ENCODE peak calls at places on chromosomes 12 and 14, in five cellular contexts. One of them, this sample, is unnamed.

GRCh38 chr12:69821441-69822204 is 3.4 kb upstream of the MYRFL start:
- DNase-seq in NCI-H1092 treated with DMSO at 0.1 percent for 48 hours: peak; percentile 22
- DNase-seq in stimulated activated CD4-positive, alpha-beta T cell treated with anti-CD3 and anti-CD28 coated beads, TNF-alpha, amount 100 ng/mL, for 24 hours: no peak
- DNase-seq in GM23248: peak; percentile 9
- DNase-seq in BJ: no peak
- DNase-seq in this sample: no peak

GRCh38 chr14:74475678-74476077 is 17.4 kb downstream of the NPC2 start:
- DNase-seq in NCI-H1092 treated with DMSO at 0.1 percent for 48 hours: no peak
- DNase-seq in stimulated activated CD4-positive, alpha-beta T cell treated with anti-CD3 and anti-CD28 coated beads, TNF-alpha, amount 100 ng/mL, for 24 hours: no peak
- DNase-seq in GM23248: peak; percentile 93
- DNase-seq in BJ: no peak
- DNase-seq in this sample: no peak

GRCh38 chr12:52119398-52120254 is 40.1 kb downstream of the SMIM41 start:
- DNase-seq in NCI-H1092 treated with DMSO at 0.1 percent for 48 hours: peak; percentile 66
- DNase-seq in stimulated activated CD4-positive, alpha-beta T cell treated with anti-CD3 and anti-CD28 coated beads, TNF-alpha, amount 100 ng/mL, for 24 hours: no peak
- DNase-seq in GM23248: peak; percentile 40
- DNase-seq in BJ: no peak
- DNase-seq in this sample: peak; percentile 13

GRCh38 chr14:51087024-51087423 is 7.9 kb downstream of the TRIM9 start:
- DNase-seq in NCI-H1092 treated with DMSO at 0.1 percent for 48 hours: no peak
- DNase-seq in stimulated activated CD4-positive, alpha-beta T cell treated with anti-CD3 and anti-CD28 coated beads, TNF-alpha, amount 100 ng/mL, for 24 hours: no peak
- DNase-seq in GM23248: no peak
- DNase-seq in BJ: no peak
- DNase-seq in this sample: no peak

GRCh38 chr12:38886064-38886463 is 19.3 kb downstream of the CPNE8 start:
- DNase-seq in NCI-H1092 treated with DMSO at 0.1 percent for 48 hours: no peak
- DNase-seq in stimulated activated CD4-positive, alpha-beta T cell treated with anti-CD3 and anti-CD28 coated beads, TNF-alpha, amount 100 ng/mL, for 24 hours: no peak
- DNase-seq in GM23248: peak; percentile 52
- DNase-seq in BJ: no peak
- DNase-seq in this sample: no peak

GRCh38 chr14:51546099-51546498 is 105.6 kb upstream of the FRMD6 start:
- DNase-seq in NCI-H1092 treated with DMSO at 0.1 percent for 48 hours: no peak
- DNase-seq in stimulated activated CD4-positive, alpha-beta T cell treated with anti-CD3 and anti-CD28 coated beads, TNF-alpha, amount 100 ng/mL, for 24 hours: no peak
- DNase-seq in GM23248: no peak
- DNase-seq in BJ: no peak
- DNase-seq in this sample: no peak

GRCh38 chr12:110379201-110379600 is 24.3 kb downstream of the ANAPC7 start:
- DNase-seq in NCI-H1092 treated with DMSO at 0.1 percent for 48 hours: no peak
- DNase-seq in stimulated activated CD4-positive, alpha-beta T cell treated with anti-CD3 and anti-CD28 coated beads, TNF-alpha, amount 100 ng/mL, for 24 hours: no peak
- DNase-seq in GM23248: no peak
- DNase-seq in BJ: peak; percentile 27
- DNase-seq in this sample: no peak

GRCh38 chr14:93976477-93977057 is at the start of gene ASB2:
- DNase-seq in NCI-H1092 treated with DMSO at 0.1 percent for 48 hours: no peak
- DNase-seq in stimulated activated CD4-positive, alpha-beta T cell treated with anti-CD3 and anti-CD28 coated beads, TNF-alpha, amount 100 ng/mL, for 24 hours: no peak
- DNase-seq in GM23248: no peak
- DNase-seq in BJ: no peak
- DNase-seq in this sample: no peak

GRCh38 chr12:62631531-62632520 is 165.2 kb downstream of the MON2 start:
- DNase-seq in NCI-H1092 treated with DMSO at 0.1 percent for 48 hours: peak; percentile 9
- DNase-seq in stimulated activated CD4-positive, alpha-beta T cell treated with anti-CD3 and anti-CD28 coated beads, TNF-alpha, amount 100 ng/mL, for 24 hours: no peak
- DNase-seq in GM23248: peak; percentile 90
- DNase-seq in BJ: peak; percentile 33
- DNase-seq in this sample: no peak

GRCh38 chr12:95066091-95066855 is 7.1 kb downstream of the NR2C1 start:
- DNase-seq in NCI-H1092 treated with DMSO at 0.1 percent for 48 hours: no peak
- DNase-seq in stimulated activated CD4-positive, alpha-beta T cell treated with anti-CD3 and anti-CD28 coated beads, TNF-alpha, amount 100 ng/mL, for 24 hours: no peak
- DNase-seq in GM23248: no peak
- DNase-seq in BJ: no peak
- DNase-seq in this sample: no peak

GRCh38 chr12:13628067-13628466 is 353.3 kb downstream of the GRIN2B start:
- DNase-seq in NCI-H1092 treated with DMSO at 0.1 percent for 48 hours: no peak
- DNase-seq in stimulated activated CD4-positive, alpha-beta T cell treated with anti-CD3 and anti-CD28 coated beads, TNF-alpha, amount 100 ng/mL, for 24 hours: no peak
- DNase-seq in GM23248: no peak
- DNase-seq in BJ: no peak
- DNase-seq in this sample: no peak

GRCh38 chr12:356276-356988 is 32.7 kb downstream of the KDM5A start:
- DNase-seq in NCI-H1092 treated with DMSO at 0.1 percent for 48 hours: no peak
- DNase-seq in stimulated activated CD4-positive, alpha-beta T cell treated with anti-CD3 and anti-CD28 coated beads, TNF-alpha, amount 100 ng/mL, for 24 hours: no peak
- DNase-seq in GM23248: peak; percentile 67
- DNase-seq in BJ: peak; percentile 18
- DNase-seq in this sample: no peak

GRCh38 chr14:74519316-74520074 is 25.9 kb downstream of the ISCA2 start:
- DNase-seq in NCI-H1092 treated with DMSO at 0.1 percent for 48 hours: no peak
- DNase-seq in stimulated activated CD4-positive, alpha-beta T cell treated with anti-CD3 and anti-CD28 coated beads, TNF-alpha, amount 100 ng/mL, for 24 hours: no peak
- DNase-seq in GM23248: no peak
- DNase-seq in BJ: no peak
- DNase-seq in this sample: no peak

GRCh38 chr14:60248697-60249314 is at the start of gene PPM1A:
- DNase-seq in NCI-H1092 treated with DMSO at 0.1 percent for 48 hours: peak; percentile 98
- DNase-seq in stimulated activated CD4-positive, alpha-beta T cell treated with anti-CD3 and anti-CD28 coated beads, TNF-alpha, amount 100 ng/mL, for 24 hours: peak; percentile 94
- DNase-seq in GM23248: peak; percentile 96
- DNase-seq in BJ: peak; percentile 51
- DNase-seq in this sample: peak; percentile 92

GRCh38 chr12:104769207-104769606 is 188.9 kb downstream of the SLC41A2 start:
- DNase-seq in NCI-H1092 treated with DMSO at 0.1 percent for 48 hours: no peak
- DNase-seq in stimulated activated CD4-positive, alpha-beta T cell treated with anti-CD3 and anti-CD28 coated beads, TNF-alpha, amount 100 ng/mL, for 24 hours: no peak
- DNase-seq in GM23248: no peak
- DNase-seq in BJ: no peak
- DNase-seq in this sample: no peak

GRCh38 chr12:110371408-110372055 is 32.0 kb downstream of the ANAPC7 start:
- DNase-seq in NCI-H1092 treated with DMSO at 0.1 percent for 48 hours: peak; percentile 16
- DNase-seq in stimulated activated CD4-positive, alpha-beta T cell treated with anti-CD3 and anti-CD28 coated beads, TNF-alpha, amount 100 ng/mL, for 24 hours: no peak
- DNase-seq in GM23248: no peak
- DNase-seq in BJ: no peak
- DNase-seq in this sample: no peak

GRCh38 chr12:8648598-8649205 is 13.9 kb downstream of the MFAP5 start:
- DNase-seq in NCI-H1092 treated with DMSO at 0.1 percent for 48 hours: no peak
- DNase-seq in stimulated activated CD4-positive, alpha-beta T cell treated with anti-CD3 and anti-CD28 coated beads, TNF-alpha, amount 100 ng/mL, for 24 hours: peak; percentile 7
- DNase-seq in GM23248: no peak
- DNase-seq in BJ: no peak
- DNase-seq in this sample: peak; percentile 54

GRCh38 chr12:3222935-3223334 is 145.8 kb downstream of the TSPAN9 start:
- DNase-seq in NCI-H1092 treated with DMSO at 0.1 percent for 48 hours: peak; percentile 78
- DNase-seq in stimulated activated CD4-positive, alpha-beta T cell treated with anti-CD3 and anti-CD28 coated beads, TNF-alpha, amount 100 ng/mL, for 24 hours: no peak
- DNase-seq in GM23248: no peak
- DNase-seq in BJ: no peak
- DNase-seq in this sample: no peak

GRCh38 chr14:102540310-102541028 is 30.9 kb upstream of the ANKRD9 start:
- DNase-seq in NCI-H1092 treated with DMSO at 0.1 percent for 48 hours: peak; percentile 96
- DNase-seq in stimulated activated CD4-positive, alpha-beta T cell treated with anti-CD3 and anti-CD28 coated beads, TNF-alpha, amount 100 ng/mL, for 24 hours: no peak
- DNase-seq in GM23248: no peak
- DNase-seq in BJ: no peak
- DNase-seq in this sample: no peak

GRCh38 chr14:34190746-34191145 is 239.9 kb upstream of the EGLN3 start:
- DNase-seq in NCI-H1092 treated with DMSO at 0.1 percent for 48 hours: no peak
- DNase-seq in stimulated activated CD4-positive, alpha-beta T cell treated with anti-CD3 and anti-CD28 coated beads, TNF-alpha, amount 100 ng/mL, for 24 hours: no peak
- DNase-seq in GM23248: no peak
- DNase-seq in BJ: no peak
- DNase-seq in this sample: no peak

GRCh38 chr12:49108958-49109404 is 1.7 kb downstream of the LMBR1L start:
- DNase-seq in NCI-H1092 treated with DMSO at 0.1 percent for 48 hours: no peak
- DNase-seq in stimulated activated CD4-positive, alpha-beta T cell treated with anti-CD3 and anti-CD28 coated beads, TNF-alpha, amount 100 ng/mL, for 24 hours: no peak
- DNase-seq in GM23248: peak; percentile 77
- DNase-seq in BJ: no peak
- DNase-seq in this sample: no peak

GRCh38 chr14:20460458-20461229 is 590 bp downstream of the PIP4P1 start:
- DNase-seq in NCI-H1092 treated with DMSO at 0.1 percent for 48 hours: no peak
- DNase-seq in stimulated activated CD4-positive, alpha-beta T cell treated with anti-CD3 and anti-CD28 coated beads, TNF-alpha, amount 100 ng/mL, for 24 hours: no peak
- DNase-seq in GM23248: peak; percentile 20
- DNase-seq in BJ: no peak
- DNase-seq in this sample: peak; percentile 37

GRCh38 chr12:53213348-53213747 is 6.3 kb upstream of the ITGB7 start:
- DNase-seq in NCI-H1092 treated with DMSO at 0.1 percent for 48 hours: peak; percentile 58
- DNase-seq in stimulated activated CD4-positive, alpha-beta T cell treated with anti-CD3 and anti-CD28 coated beads, TNF-alpha, amount 100 ng/mL, for 24 hours: peak; percentile 70
- DNase-seq in GM23248: peak; percentile 83
- DNase-seq in BJ: no peak
- DNase-seq in this sample: peak; percentile 74

GRCh38 chr12:98297557-98297956 is 217.8 kb upstream of the TMPO start:
- DNase-seq in NCI-H1092 treated with DMSO at 0.1 percent for 48 hours: no peak
- DNase-seq in stimulated activated CD4-positive, alpha-beta T cell treated with anti-CD3 and anti-CD28 coated beads, TNF-alpha, amount 100 ng/mL, for 24 hours: no peak
- DNase-seq in GM23248: no peak
- DNase-seq in BJ: no peak
- DNase-seq in this sample: no peak

GRCh38 chr14:65184032-65184764 is 81.9 kb upstream of the MAX start:
- DNase-seq in NCI-H1092 treated with DMSO at 0.1 percent for 48 hours: no peak
- DNase-seq in stimulated activated CD4-positive, alpha-beta T cell treated with anti-CD3 and anti-CD28 coated beads, TNF-alpha, amount 100 ng/mL, for 24 hours: no peak
- DNase-seq in GM23248: peak; percentile 71
- DNase-seq in BJ: no peak
- DNase-seq in this sample: no peak

GRCh38 chr14:88995437-88996198 is 171.2 kb downstream of the TTC8 start:
- DNase-seq in NCI-H1092 treated with DMSO at 0.1 percent for 48 hours: no peak
- DNase-seq in stimulated activated CD4-positive, alpha-beta T cell treated with anti-CD3 and anti-CD28 coated beads, TNF-alpha, amount 100 ng/mL, for 24 hours: no peak
- DNase-seq in GM23248: peak; percentile 84
- DNase-seq in BJ: peak; percentile 89
- DNase-seq in this sample: no peak

GRCh38 chr12:96831346-96831745 is 75.7 kb upstream of the NEDD1 start:
- DNase-seq in NCI-H1092 treated with DMSO at 0.1 percent for 48 hours: no peak
- DNase-seq in stimulated activated CD4-positive, alpha-beta T cell treated with anti-CD3 and anti-CD28 coated beads, TNF-alpha, amount 100 ng/mL, for 24 hours: no peak
- DNase-seq in GM23248: no peak
- DNase-seq in BJ: no peak
- DNase-seq in this sample: no peak

GRCh38 chr12:101891462-101891971 is 14.1 kb downstream of the DRAM1 start:
- DNase-seq in NCI-H1092 treated with DMSO at 0.1 percent for 48 hours: no peak
- DNase-seq in stimulated activated CD4-positive, alpha-beta T cell treated with anti-CD3 and anti-CD28 coated beads, TNF-alpha, amount 100 ng/mL, for 24 hours: no peak
- DNase-seq in GM23248: peak; percentile 80
- DNase-seq in BJ: peak; percentile 74
- DNase-seq in this sample: no peak

This sample was measured in activated T-helper 9 cell treated with anti-CD3 and anti-CD28 coated beads, Interleukin-2, amount 50 U/mL, for 16 hours.